ENCODE peak calls at places on chromosomes 16 and 17, in five cellular contexts. One of them, this sample, is unnamed. For H3K27me3 and H3K4me1, the result is how much of the 10 kb centered on the place peaks cover.

GRCh38 chr16:85202631-85203461 is 90.6 kb upstream of the CIBAR2 start:
- DNase-seq in tibial nerve: no peak
- DNase-seq in BE2C: peak
- DNase-seq in PC-9: no peak
- DNase-seq in thoracic aorta: peak
- DNase-seq in this sample: no peak

GRCh38 chr17:29914819-29915537 is 15.1 kb downstream of the SSH2 start:
- DNase-seq in thoracic aorta: no peak
- DNase-seq in BE2C: no peak
- DNase-seq in PC-9: no peak
- DNase-seq in tibial nerve: no peak
- DNase-seq in this sample: no peak

GRCh38 chr17:40362696-40363479 is 1.6 kb downstream of the GJD3 start:
- DNase-seq in thoracic aorta: no peak
- DNase-seq in BE2C: peak
- DNase-seq in tibial nerve: no peak
- DNase-seq in PC-9: peak
- DNase-seq in this sample: no peak

GRCh38 chr16:55853114-55853513 is 20.2 kb upstream of the CES1 start:
- DNase-seq in thoracic aorta: no peak
- DNase-seq in tibial nerve: no peak
- DNase-seq in PC-9: no peak
- DNase-seq in BE2C: no peak
- DNase-seq in this sample: no peak

GRCh38 chr16:12406840-12407690 is 396.6 kb downstream of the CPPED1 start:
- DNase-seq in tibial nerve: no peak
- DNase-seq in thoracic aorta: no peak
- DNase-seq in PC-9: no peak
- DNase-seq in BE2C: no peak
- DNase-seq in this sample: no peak

GRCh38 chr17:21008992-21009671 is 33.7 kb downstream of the USP22 start:
- DNase-seq in tibial nerve: no peak
- DNase-seq in PC-9: no peak
- DNase-seq in BE2C: no peak
- DNase-seq in thoracic aorta: no peak
- DNase-seq in this sample: no peak

GRCh38 chr16:15811778-15812750 is 44.8 kb downstream of the MYH11 start:
- DNase-seq in PC-9: peak
- DNase-seq in thoracic aorta: peak
- DNase-seq in tibial nerve: no peak
- DNase-seq in BE2C: no peak
- DNase-seq in this sample: no peak

GRCh38 chr16:31201511-31202401 is 804 bp downstream of the PYCARD start:
- DNase-seq in PC-9: peak
- DNase-seq in tibial nerve: no peak
- DNase-seq in BE2C: peak
- DNase-seq in thoracic aorta: no peak
- DNase-seq in this sample: no peak

GRCh38 chr17:64097196-64097936 is 32.6 kb downstream of the ERN1 start:
- DNase-seq in BE2C: no peak
- DNase-seq in thoracic aorta: no peak
- DNase-seq in PC-9: no peak
- DNase-seq in tibial nerve: no peak
- DNase-seq in this sample: no peak

GRCh38 chr17:65800655-65801054 is 239.2 kb upstream of the AXIN2 start:
- DNase-seq in PC-9: no peak
- DNase-seq in BE2C: no peak
- DNase-seq in tibial nerve: no peak
- DNase-seq in thoracic aorta: no peak
- DNase-seq in this sample: no peak

GRCh38 chr16:65120811-65121721 is 797 bp downstream of the CDH11 start:
- DNase-seq in thoracic aorta: no peak
- DNase-seq in PC-9: no peak
- DNase-seq in BE2C: peak
- DNase-seq in tibial nerve: no peak
- DNase-seq in this sample: no peak

GRCh38 chr16:4515611-4516233 is 22.9 kb downstream of the CDIP1 start:
- DNase-seq in BE2C: no peak
- DNase-seq in thoracic aorta: no peak
- DNase-seq in tibial nerve: no peak
- DNase-seq in PC-9: no peak
- DNase-seq in this sample: no peak

GRCh38 chr17:8126306-8127066 is 2.6 kb upstream of the HES7 start:
- DNase-seq in BE2C: peak
- DNase-seq in thoracic aorta: no peak
- DNase-seq in PC-9: peak
- DNase-seq in tibial nerve: no peak
- DNase-seq in this sample: no peak

GRCh38 chr16:82470506-82471196 is 156.1 kb upstream of the CDH13 start:
- DNase-seq in tibial nerve: no peak
- DNase-seq in thoracic aorta: no peak
- DNase-seq in BE2C: no peak
- DNase-seq in PC-9: no peak
- DNase-seq in this sample: no peak

GRCh38 chr17:2405247-2405926 is 4.5 kb upstream of the MNT start:
- DNase-seq in PC-9: peak
- DNase-seq in tibial nerve: no peak
- DNase-seq in thoracic aorta: no peak
- DNase-seq in BE2C: no peak
- DNase-seq in this sample: no peak

GRCh38 chr17:2707721-2708584 is 3.6 kb downstream of the CLUH start:
- DNase-seq in tibial nerve: no peak
- DNase-seq in PC-9: no peak
- DNase-seq in BE2C: peak
- DNase-seq in thoracic aorta: no peak
- DNase-seq in this sample: no peak

GRCh38 chr17:4327638-4328037 is 38.8 kb downstream of the UBE2G1 start:
- DNase-seq in thoracic aorta: peak
- DNase-seq in PC-9: peak
- DNase-seq in BE2C: no peak
- DNase-seq in tibial nerve: no peak
- DNase-seq in this sample: no peak

DNA sequence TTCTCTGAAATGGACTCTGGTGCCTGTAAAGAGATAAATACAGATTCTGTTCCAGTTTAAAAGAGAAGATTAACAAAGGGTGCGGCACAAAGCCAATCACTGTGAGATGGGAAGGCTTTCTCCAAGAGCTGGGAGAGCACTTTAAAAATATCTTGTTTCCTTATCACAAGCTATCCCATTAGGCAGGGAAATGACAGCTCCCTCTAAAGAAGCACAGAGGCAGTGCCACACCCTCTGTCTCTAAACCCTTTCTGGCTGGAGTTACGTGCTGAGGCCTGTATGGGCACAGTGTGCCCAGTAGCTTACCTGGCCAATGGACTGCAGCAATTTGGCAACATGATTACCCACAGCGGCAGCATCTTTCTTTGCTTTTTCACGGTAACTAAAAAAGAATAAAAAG is 9.0 kb upstream of the TERB1 start:
- DNase-seq in PC-9: no peak
- DNase-seq in thoracic aorta: no peak
- DNase-seq in tibial nerve: no peak
- DNase-seq in BE2C: peak
- DNase-seq in this sample: no peak
- TF ChIP-seq CTCF in PC-9: no peak
- TF ChIP-seq CTCF in thoracic aorta: no peak
- TF ChIP-seq CTCF in tibial nerve: no peak
- TF ChIP-seq CTCF in BE2C: peak
- TF ChIP-seq CTCF in this sample: no peak

DNA sequence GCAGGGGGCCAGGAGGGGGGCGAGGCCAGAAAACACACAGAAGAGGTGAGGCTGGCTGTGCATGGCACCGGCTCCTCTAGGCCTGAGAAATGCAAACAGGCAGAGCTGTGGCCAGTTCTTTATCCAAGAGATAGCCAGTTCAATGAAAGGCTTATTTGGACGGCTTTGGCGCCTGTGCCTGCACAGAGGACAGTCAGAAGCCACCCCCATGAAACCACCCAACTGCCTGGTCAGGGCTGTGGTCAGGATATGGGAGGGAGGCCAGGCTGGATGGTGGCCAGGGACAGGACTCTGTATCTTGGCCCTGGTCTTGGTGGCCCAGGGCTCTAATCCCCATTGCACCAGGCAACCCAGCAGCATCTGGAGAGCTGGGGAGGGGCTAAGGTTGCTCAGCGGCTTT is 24.5 kb upstream of the GPRC5C start:
- DNase-seq in PC-9: no peak
- DNase-seq in thoracic aorta: no peak
- DNase-seq in BE2C: no peak
- DNase-seq in tibial nerve: no peak
- DNase-seq in this sample: no peak
- H3K27me3 ChIP-seq in PC-9: under half
- H3K27me3 ChIP-seq in thoracic aorta: under half
- H3K27me3 ChIP-seq in BE2C: under half
- H3K27me3 ChIP-seq in tibial nerve: under half
- H3K27me3 ChIP-seq in this sample: under half

DNA sequence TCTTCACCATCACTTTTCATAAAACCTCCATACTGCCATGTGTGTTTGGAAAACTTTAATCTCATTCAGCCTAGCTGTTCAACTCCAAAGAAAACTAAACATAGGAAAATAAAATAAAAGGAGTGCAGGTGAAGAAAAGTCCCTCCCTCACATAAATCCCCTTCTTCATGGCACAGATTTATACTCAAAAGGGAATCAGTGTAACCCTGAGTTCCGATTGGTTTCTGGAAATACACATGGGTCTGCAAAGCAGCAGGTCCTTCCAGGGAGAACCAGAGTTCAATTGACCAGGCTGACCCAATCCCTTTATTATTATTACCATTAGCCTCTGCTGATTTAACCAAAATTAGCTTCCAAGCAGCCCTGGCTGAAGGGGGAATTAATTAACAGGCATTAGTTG is 8.9 kb upstream of the HOXB2 start:
- DNase-seq in tibial nerve: no peak
- DNase-seq in BE2C: no peak
- DNase-seq in thoracic aorta: no peak
- DNase-seq in PC-9: no peak
- DNase-seq in this sample: no peak
- H3K4me1 ChIP-seq in tibial nerve: under half
- H3K4me1 ChIP-seq in BE2C: under half
- H3K4me1 ChIP-seq in thoracic aorta: half or more
- H3K4me1 ChIP-seq in PC-9: under half
- H3K4me1 ChIP-seq in this sample: under half

GRCh38 chr17:55513885-55514590 is 2.8 kb upstream of the SMIM36 start:
- DNase-seq in thoracic aorta: peak
- DNase-seq in BE2C: peak
- DNase-seq in tibial nerve: peak
- DNase-seq in PC-9: peak
- DNase-seq in this sample: no peak

GRCh38 chr17:55510986-55511721 is at the start of gene SMIM36:
- DNase-seq in BE2C: no peak
- DNase-seq in thoracic aorta: no peak
- DNase-seq in tibial nerve: no peak
- DNase-seq in PC-9: no peak
- DNase-seq in this sample: no peak
- TF ChIP-seq CTCF in BE2C: no peak
- TF ChIP-seq CTCF in thoracic aorta: no peak
- TF ChIP-seq CTCF in tibial nerve: no peak
- TF ChIP-seq CTCF in PC-9: no peak
- TF ChIP-seq CTCF in this sample: no peak

GRCh38 chr16:6672507-6672906 is 660.1 kb upstream of the RBFOX1 start:
- DNase-seq in tibial nerve: no peak
- DNase-seq in PC-9: no peak
- DNase-seq in BE2C: no peak
- DNase-seq in thoracic aorta: no peak
- DNase-seq in this sample: no peak
- H3K27me3 ChIP-seq in tibial nerve: under half
- H3K27me3 ChIP-seq in PC-9: under half
- H3K27me3 ChIP-seq in BE2C: under half
- H3K27me3 ChIP-seq in thoracic aorta: under half
- H3K27me3 ChIP-seq in this sample: under half

DNA sequence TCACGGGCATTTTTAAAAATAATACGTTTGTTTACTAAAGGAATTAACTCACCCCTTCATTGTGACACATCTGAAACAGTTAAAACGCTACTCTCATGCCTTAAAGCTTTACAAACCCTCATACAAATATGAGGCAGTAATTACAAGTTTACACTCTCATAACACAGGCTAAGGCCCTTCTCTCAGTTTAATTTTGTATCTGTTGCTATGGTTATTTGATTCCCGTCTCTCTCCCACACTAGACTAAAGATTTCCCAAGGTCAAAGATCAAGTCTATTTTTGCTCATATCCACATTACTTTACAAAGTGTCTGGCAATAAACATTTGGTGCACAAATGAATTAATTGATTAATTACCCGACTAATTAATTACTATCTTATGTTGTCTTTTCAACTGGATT is 86.4 kb upstream of the MYOCD start:
- DNase-seq in tibial nerve: no peak
- DNase-seq in BE2C: no peak
- DNase-seq in thoracic aorta: no peak
- DNase-seq in PC-9: no peak
- DNase-seq in this sample: no peak
- H3K4me1 ChIP-seq in tibial nerve: under half
- H3K4me1 ChIP-seq in BE2C: under half
- H3K4me1 ChIP-seq in thoracic aorta: under half
- H3K4me1 ChIP-seq in PC-9: under half
- H3K4me1 ChIP-seq in this sample: under half

GRCh38 chr16:57904101-57904500 is 66.8 kb downstream of the CNGB1 start:
- DNase-seq in BE2C: no peak
- DNase-seq in tibial nerve: no peak
- DNase-seq in PC-9: no peak
- DNase-seq in thoracic aorta: no peak
- DNase-seq in this sample: no peak
- TF ChIP-seq CTCF in BE2C: no peak
- TF ChIP-seq CTCF in tibial nerve: no peak
- TF ChIP-seq CTCF in PC-9: no peak
- TF ChIP-seq CTCF in thoracic aorta: no peak
- TF ChIP-seq CTCF in this sample: no peak

This sample was measured in esophagus squamous epithelium.